ENCODE peak calls at places on chromosomes 1 and 21, in five cellular contexts. H is GM10248, V is lower lobe of right lung, T is breast epithelium, Q is HEK293T. N is an unnamed sample.

GRCh38 chr1:205811660-205812059 is 1.3 kb downstream of the SLC41A1 start:
- DNase-seq in Q (no peak), H (no peak), V (peak; percentile 53), T (no peak), N (no peak)

GRCh38 chr1:2250721-2251281 is 22.7 kb downstream of the SKI start:
- DNase-seq in H (no peak), Q (no peak), V (peak; percentile 55), T (no peak), N (no peak)

GRCh38 chr1:17192394-17193221 is 12.3 kb upstream of the PADI1 start:
- DNase-seq in Q (no peak), H (no peak), T (no peak), V (no peak), N (no peak)

GRCh38 chr1:182029379-182030331 is 31.9 kb downstream of the ZNF648 start:
- DNase-seq in Q (peak; percentile 97), T (peak; percentile 98), H (peak; percentile 95), V (peak; percentile 98), N (peak; percentile 84)

GRCh38 chr1:36516372-36517018 is 33.8 kb upstream of the CSF3R start:
- DNase-seq in H (peak; percentile 84), T (peak; percentile 59), Q (peak; percentile 83), V (peak; percentile 81), N (peak; percentile 10)

GRCh38 chr1:6322161-6322560 is 61.3 kb upstream of the GPR153 start:
- DNase-seq in V (no peak), H (no peak), Q (no peak), T (no peak), N (no peak)

GRCh38 chr21:44637018-44637850 is at the start of gene KRTAP10-10:
- DNase-seq in V (no peak), T (no peak), Q (no peak), H (no peak), N (no peak)

GRCh38 chr1:236287757-236288619 is 6.2 kb upstream of the ERO1B start:
- DNase-seq in V (no peak), T (no peak), H (no peak), Q (peak; percentile 66), N (no peak)

GRCh38 chr1:41347276-41347675 is 14.0 kb upstream of the FOXO6 start:
- DNase-seq in T (peak; percentile 48), H (no peak), V (no peak), Q (no peak), N (no peak)

GRCh38 chr1:183090386-183091006 is 67.3 kb downstream of the LAMC1 start:
- DNase-seq in T (no peak), V (no peak), Q (no peak), H (no peak), N (no peak)

GRCh38 chr1:25543106-25543424 is 341 bp upstream of the LDLRAP1 start:
- DNase-seq in V (no peak), H (no peak), Q (no peak), T (no peak), N (no peak)

GRCh38 chr1:6988796-6989195 is 203.5 kb downstream of the CAMTA1 start:
- DNase-seq in H (no peak), T (peak; percentile 38), Q (no peak), V (no peak), N (no peak)

GRCh38 chr21:16195896-16196443 is 466.2 kb downstream of the USP25 start:
- DNase-seq in V (no peak), Q (no peak), T (no peak), H (no peak), N (no peak)

GRCh38 chr1:75616436-75617433 is 5.8 kb upstream of the SLC44A5 start:
- DNase-seq in Q (peak; percentile 48), T (no peak), H (peak; percentile 3), V (no peak), N (no peak)

GRCh38 chr1:14699596-14699995 is 101.1 kb downstream of the KAZN start:
- DNase-seq in T (no peak), H (no peak), V (no peak), Q (no peak), N (no peak)

N was measured in retinal pigment epithelial cell.